ENCODE peak calls at places on chromosomes 12 and 14, in five cellular contexts. N is NCI-H1092 treated with DMSO at 0.1 percent for 48 hours; B is epithelial cell of prostate; H is activated CD4-positive, alpha-beta T cell treated with anti-CD3 and anti-CD28 coated beads, Interleukin-2, amount 10 ng/mL, durations not matched to agents 24 days and 14 days; L is HuH-7.5. J is an unnamed sample.

GRCh38 chr14:40362856-40363255 is 930.6 kb upstream of the FBXO33 start:
- DNase-seq in N (no peak), B (no peak), H (no peak), L (no peak), J (no peak)

GRCh38 chr12:969821-970220 is 20.3 kb upstream of the RAD52 start:
- DNase-seq in N (no peak), B (no peak), H (no peak), L (no peak), J (no peak)

GRCh38 chr12:46546634-46547273 is 174.2 kb upstream of the SLC38A2 start:
- DNase-seq in N (no peak), B (no peak), H (peak), L (no peak), J (peak)

GRCh38 chr12:52920937-52921336 is 16.1 kb upstream of the KRT8 start:
- DNase-seq in N (no peak), B (no peak), H (no peak), L (no peak), J (peak)

GRCh38 chr12:26400627-26401026 is 205.3 kb downstream of the SSPN start:
- DNase-seq in N (no peak), B (no peak), H (no peak), L (no peak), J (no peak)

GRCh38 chr12:51349026-51349425 is 2.5 kb upstream of the CELA1 start:
- DNase-seq in N (no peak), B (peak), H (no peak), L (no peak), J (peak)

GRCh38 chr12:109944975-109945374 is 44.9 kb downstream of the TCHP start:
- DNase-seq in N (no peak), B (no peak), H (no peak), L (no peak), J (no peak)

GRCh38 chr14:61365667-61366194 is 44.4 kb downstream of the PRKCH start:
- DNase-seq in N (no peak), B (no peak), H (no peak), L (no peak), J (no peak)

GRCh38 chr14:92458136-92458958 is 55.2 kb upstream of the RIN3 start:
- DNase-seq in N (no peak), B (no peak), H (no peak), L (no peak), J (no peak)

GRCh38 chr12:92334552-92334951 is 188.9 kb upstream of the BTG1 start:
- DNase-seq in N (no peak), B (no peak), H (no peak), L (no peak), J (no peak)

GRCh38 chr12:78194448-78194847 is 363.8 kb downstream of the NAV3 start:
- DNase-seq in N (no peak), B (peak), H (no peak), L (no peak), J (peak)

GRCh38 chr12:132798836-132799235 is 29.8 kb downstream of the GOLGA3 start:
- DNase-seq in N (no peak), B (no peak), H (no peak), L (no peak), J (no peak)

GRCh38 chr12:62799766-62800406 is 135.1 kb downstream of the PPM1H start:
- DNase-seq in N (no peak), B (peak), H (no peak), L (no peak), J (no peak)

GRCh38 chr14:80695869-80696268 is 245.7 kb downstream of the CEP128 start:
- DNase-seq in N (no peak), B (no peak), H (no peak), L (no peak), J (no peak)

GRCh38 chr12:110029290-110029689 is 19.0 kb downstream of the C12orf76 start:
- DNase-seq in N (no peak), B (no peak), H (no peak), L (no peak), J (no peak)

GRCh38 chr12:3418609-3419469 is 72.2 kb upstream of the PRMT8 start:
- DNase-seq in N (peak), B (no peak), H (no peak), L (no peak), J (no peak)

GRCh38 chr14:55373784-55374725 is 37.6 kb downstream of the ATG14 start:
- DNase-seq in N (no peak), B (no peak), H (peak), L (no peak), J (peak)

GRCh38 chr12:24011927-24012326 is 62.5 kb upstream of the SOX5 start:
- DNase-seq in N (no peak), B (no peak), H (no peak), L (no peak), J (no peak)

GRCh38 chr12:103560604-103561101 is 26.4 kb upstream of the STAB2 start:
- DNase-seq in N (no peak), B (peak), H (no peak), L (no peak), J (peak)

GRCh38 chr14:89810101-89810500 is 144.4 kb downstream of the EFCAB11 start:
- DNase-seq in N (no peak), B (no peak), H (no peak), L (no peak), J (peak)

GRCh38 chr14:64817631-64818030 is 62.1 kb downstream of the SPTB start:
- DNase-seq in N (no peak), B (no peak), H (no peak), L (no peak), J (peak)

GRCh38 chr12:95882080-95882479 is 23.3 kb downstream of the SNRPF start:
- DNase-seq in N (peak), B (no peak), H (no peak), L (no peak), J (peak)

GRCh38 chr14:93716410-93717221 is 71.7 kb downstream of the PRIMA1 start:
- DNase-seq in N (no peak), B (no peak), H (no peak), L (no peak), J (no peak)

GRCh38 chr14:87811246-87811645 is 181.7 kb downstream of the GALC start:
- DNase-seq in N (no peak), B (no peak), H (no peak), L (no peak), J (no peak)

GRCh38 chr14:101120636-101121398 is 217.3 kb upstream of the RTL1 start:
- DNase-seq in N (peak), B (no peak), H (peak), L (no peak), J (no peak)

GRCh38 chr14:60753264-60754126 is 18.9 kb downstream of the MNAT1 start:
- DNase-seq in N (no peak), B (no peak), H (peak), L (no peak), J (no peak)

GRCh38 chr14:35747379-35747778 is 61.7 kb downstream of the RALGAPA1 start:
- DNase-seq in N (no peak), B (peak), H (no peak), L (no peak), J (no peak)

GRCh38 chr14:36580856-36581831 is 1.3 kb downstream of the NKX2-8 start:
- DNase-seq in N (peak), B (peak), H (peak), L (no peak), J (peak)

GRCh38 chr14:80754696-80755095 is 186.8 kb downstream of the CEP128 start:
- DNase-seq in N (no peak), B (no peak), H (no peak), L (no peak), J (no peak)